ENCODE peak calls at places on chromosome 7, in six cellular contexts. A is esophagus muscularis mucosa, U is sigmoid colon, M is K562, V is suprapubic skin, H is stomach. I is an unnamed sample.

GRCh38 chr7:153190452-153190851 is 430.9 kb downstream of the ACTR3B start:
- DNase-seq in M (peak; percentile 72), H (no peak), U (no peak), V (no peak), A (no peak), I (no peak)

GRCh38 chr7:132568962-132569361 is 7.3 kb downstream of the PLXNA4 start:
- DNase-seq in A (no peak), V (no peak), H (no peak), M (no peak), U (no peak), I (no peak)

GRCh38 chr7:101390901-101391301 is 28.2 kb downstream of the COL26A1 start:
- DNase-seq in V (no peak), U (no peak), H (no peak), M (peak; percentile 14), A (no peak), I (peak; percentile 23)

GRCh38 chr7:40986351-40986873 is 716.5 kb downstream of the INHBA start:
- DNase-seq in A (no peak), U (no peak), H (no peak), M (no peak), V (no peak), I (no peak)

GRCh38 chr7:101161692-101162461 is 3.5 kb downstream of the VGF start:
- DNase-seq in M (no peak), A (no peak), V (no peak), U (no peak), H (no peak), I (no peak)

GRCh38 chr7:101891936-101892640 is 74.7 kb downstream of the CUX1 start:
- DNase-seq in A (no peak), M (no peak), H (no peak), U (no peak), V (no peak), I (no peak)

GRCh38 chr7:40316176-40316575 is 181.4 kb downstream of the SUGCT start:
- DNase-seq in A (no peak), U (no peak), V (no peak), M (no peak), H (no peak), I (no peak)

GRCh38 chr7:83439021-83439420 is 209.9 kb downstream of the SEMA3E start:
- DNase-seq in H (no peak), V (no peak), A (no peak), M (no peak), U (no peak), I (no peak)

GRCh38 chr7:66556549-66557213 is 72.0 kb upstream of the KCTD7 start:
- DNase-seq in A (no peak), M (no peak), U (no peak), H (no peak), V (no peak), I (no peak)

GRCh38 chr7:95473276-95473985 is 12.3 kb upstream of the ASB4 start:
- DNase-seq in A (no peak), U (no peak), H (no peak), M (no peak), V (no peak), I (no peak)

GRCh38 chr7:73521636-73522080 is 435 bp downstream of the BAZ1B start:
- DNase-seq in U (no peak), M (peak; percentile 92), V (no peak), H (peak; percentile 61), A (peak; percentile 93), I (no peak)

GRCh38 chr7:109125001-109125400 is 555.3 kb downstream of the DNAJB9 start:
- DNase-seq in A (no peak), H (no peak), U (no peak), V (no peak), M (no peak), I (no peak)

GRCh38 chr7:38748056-38748610 is 117.0 kb upstream of the AMPH start:
- DNase-seq in U (no peak), H (no peak), M (peak; percentile 14), V (no peak), A (no peak), I (no peak)

GRCh38 chr7:27203378-27203953 is 3.6 kb upstream of the HOXA13 start:
- DNase-seq in A (no peak), U (no peak), M (no peak), H (no peak), V (no peak), I (no peak)

GRCh38 chr7:1742555-1743303 is 72.7 kb downstream of the ELFN1 start:
- DNase-seq in V (no peak), M (peak; percentile 60), U (no peak), A (no peak), H (peak; percentile 76), I (peak; percentile 77)

GRCh38 chr7:87354749-87355148 is 9.3 kb downstream of the CROT start:
- DNase-seq in M (no peak), U (no peak), V (no peak), A (no peak), H (no peak), I (no peak)

GRCh38 chr7:55642266-55642665 is 70.0 kb upstream of the VOPP1 start:
- DNase-seq in M (no peak), U (no peak), H (no peak), A (no peak), V (no peak), I (no peak)

GRCh38 chr7:88789480-88790064 is 6.0 kb downstream of the TEX47 start:
- DNase-seq in M (no peak), V (no peak), H (no peak), U (no peak), A (no peak), I (no peak)

GRCh38 chr7:108408294-108409004 is 47.8 kb downstream of the NRCAM start:
- DNase-seq in A (peak; percentile 66), V (no peak), U (no peak), H (no peak), M (no peak), I (no peak)

GRCh38 chr7:388461-388960 is 98.5 kb downstream of the FOXL3 start:
- DNase-seq in V (no peak), H (peak; percentile 22), U (no peak), M (no peak), A (no peak), I (no peak)

GRCh38 chr7:119959811-119960210 is 313.2 kb upstream of the KCND2 start:
- DNase-seq in H (no peak), M (no peak), A (no peak), V (no peak), U (no peak), I (no peak)

GRCh38 chr7:47806701-47807103 is 141.6 kb downstream of the PKD1L1 start:
- DNase-seq in M (no peak), H (no peak), U (peak; percentile 74), A (no peak), V (no peak), I (no peak)

GRCh38 chr7:92835851-92836488 is 403 bp downstream of the CDK6 start:
- DNase-seq in A (no peak), V (peak; percentile 60), U (peak; percentile 65), H (peak; percentile 28), M (peak; percentile 81), I (peak; percentile 48)

GRCh38 chr7:2913760-2914387 is 69.8 kb upstream of the GNA12 start:
- DNase-seq in A (no peak), U (no peak), H (no peak), M (no peak), V (no peak), I (no peak)

GRCh38 chr7:85833071-85833470 is 646.2 kb upstream of the SEMA3D start:
- DNase-seq in A (no peak), U (no peak), H (no peak), M (no peak), V (no peak), I (no peak)

GRCh38 chr7:73823257-73823656 is 7.5 kb upstream of the CLDN4 start:
- DNase-seq in H (no peak), A (no peak), U (no peak), M (no peak), V (no peak), I (no peak)

DNA sequence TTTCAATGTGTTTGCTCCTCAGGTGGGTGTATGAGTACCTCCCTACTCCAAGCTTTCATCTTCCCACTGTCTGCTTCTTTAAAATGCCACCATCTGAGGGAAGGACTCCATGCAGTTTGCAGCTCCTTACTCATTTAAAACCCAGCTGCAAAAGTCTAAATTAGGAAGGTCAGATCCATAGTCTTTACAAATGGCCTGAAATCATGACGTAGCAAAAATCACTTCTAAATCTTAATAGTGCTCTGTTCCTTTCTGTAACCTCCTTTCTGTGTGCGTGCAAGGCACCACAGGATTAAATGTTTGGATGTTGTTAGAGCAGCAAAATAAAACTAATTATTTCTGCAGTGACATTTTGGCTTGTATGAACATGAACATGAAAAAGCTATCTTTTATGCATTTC is 366.9 kb upstream of the IGFBP3 start:
- DNase-seq in U (no peak), M (no peak), A (no peak), V (no peak), H (no peak), I (no peak)
- TF ChIP-seq POLR2A in U (no peak), M (no peak), A (no peak), V (no peak), H (no peak), I (no peak)

GRCh38 chr7:157431173-157431950 is 94.6 kb downstream of the DNAJB6 start:
- DNase-seq in H (no peak), V (no peak), U (peak; percentile 54), A (no peak), M (no peak), I (no peak)
- TF ChIP-seq EP300 in H (no peak), V (no peak), U (no peak), A (no peak), M (no peak), I (no peak)

DNA sequence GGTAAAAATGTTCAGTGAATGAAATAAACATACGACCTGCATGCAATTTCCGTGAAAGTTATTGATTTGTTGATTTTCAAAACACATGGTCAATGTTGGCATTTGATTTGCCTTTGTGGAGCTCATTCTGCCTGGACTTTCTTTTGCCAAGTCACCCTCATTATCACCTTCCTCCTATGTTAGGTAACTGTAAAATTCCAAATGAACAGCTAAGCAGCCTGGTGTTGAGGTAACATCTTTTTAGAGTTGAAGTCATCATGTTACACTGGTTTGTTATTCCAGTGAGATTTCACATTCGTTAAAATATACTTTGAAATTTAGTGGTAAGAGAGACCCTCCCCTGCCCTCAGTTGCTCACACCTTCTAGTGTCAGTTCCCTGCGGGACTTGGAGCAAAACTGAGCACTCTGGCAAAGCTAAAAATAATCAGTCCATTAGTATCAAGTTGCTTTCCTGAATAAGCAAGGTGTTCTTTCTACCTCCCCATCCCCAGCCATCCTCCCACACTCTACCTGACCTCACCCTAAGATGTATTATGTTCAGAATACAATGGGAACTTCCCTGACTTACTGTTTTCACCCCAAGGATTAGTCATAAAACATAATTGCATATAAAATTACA is 283.3 kb upstream of the SEMA3A start:
- DNase-seq in M (no peak), A (no peak), U (no peak), V (no peak), H (no peak), I (no peak)
- TF ChIP-seq POLR2AphosphoS5 in M (no peak), A (no peak), U (no peak), V (no peak), H (no peak), I (no peak)

DNA sequence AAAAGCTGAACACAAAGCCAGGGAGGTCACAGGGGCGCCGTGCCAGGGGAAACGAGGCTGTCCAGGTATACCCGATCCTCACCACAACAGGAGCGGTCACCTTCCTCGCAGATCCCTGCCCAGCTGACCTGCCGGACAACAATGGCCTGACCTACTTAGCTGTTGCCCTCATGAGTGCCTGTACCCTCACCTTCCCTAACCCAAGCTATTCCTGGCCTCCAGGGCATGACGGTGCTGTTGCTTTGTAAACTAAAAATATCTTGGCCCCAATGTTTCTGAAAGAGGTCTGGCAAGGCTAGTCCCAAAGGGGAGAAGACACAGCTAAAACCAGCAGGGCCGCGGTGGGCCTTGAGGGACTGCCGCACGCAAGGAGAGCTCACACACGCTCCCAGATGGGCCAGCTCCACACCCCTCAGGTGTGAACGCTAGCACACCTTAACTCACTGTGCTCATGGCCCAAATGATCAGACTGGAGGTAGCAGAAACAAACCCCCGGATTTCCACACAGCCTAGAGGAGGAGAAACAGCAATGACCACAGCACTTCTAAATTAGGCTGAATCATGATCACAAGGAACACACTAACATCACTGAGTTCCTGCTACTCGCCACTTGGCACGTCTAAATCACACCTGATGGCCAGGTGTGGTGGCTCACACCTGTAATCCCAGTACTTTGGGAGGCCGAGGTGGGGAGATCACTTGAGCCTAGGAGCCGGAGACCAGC is 66.3 kb upstream of the CYTH3 start:
- DNase-seq in U (no peak), A (no peak), V (no peak), M (no peak), H (peak; percentile 43), I (no peak)
- TF ChIP-seq POLR2A in U (no peak), A (no peak), V (no peak), M (no peak), H (no peak), I (no peak)